ENCODE peak calls at places on chromosomes 3 and 15, in seven cellular contexts. V, K, F, O, I, E and S are unnamed samples.

GRCh38 chr3:52240059-52240885 is 1.3 kb upstream of the TWF2 start:
- DNase-seq in V (peak; percentile 62), K (no peak), F (peak; percentile 83), O (peak; percentile 81), I (peak; percentile 80), E (peak; percentile 68), S (peak; percentile 79)

GRCh38 chr3:114994554-114995341 is 152.3 kb downstream of the ZBTB20 start:
- DNase-seq in V (no peak), K (no peak), F (no peak), O (no peak), I (no peak), E (no peak), S (no peak)

GRCh38 chr3:155753038-155753647 is 8.3 kb upstream of the PLCH1 start:
- DNase-seq in V (no peak), K (no peak), F (no peak), O (no peak), I (peak; percentile 50), E (no peak), S (no peak)

GRCh38 chr3:73661262-73661661 is 36.5 kb upstream of the PDZRN3 start:
- DNase-seq in V (no peak), K (no peak), F (no peak), O (no peak), I (no peak), E (no peak), S (peak; percentile 79)

GRCh38 chr15:86611392-86612040 is 531.8 kb downstream of the AGBL1 start:
- DNase-seq in V (no peak), K (no peak), F (no peak), O (peak; percentile 63), I (peak; percentile 49), E (no peak), S (peak; percentile 81)

GRCh38 chr3:127865941-127866340 is 43.6 kb upstream of the MGLL start:
- DNase-seq in V (no peak), K (no peak), F (no peak), O (no peak), I (peak; percentile 58), E (no peak), S (peak; percentile 27)

GRCh38 chr3:55751730-55752129 is 264.6 kb upstream of the WNT5A start:
- DNase-seq in V (no peak), K (no peak), F (no peak), O (no peak), I (no peak), E (no peak), S (no peak)

GRCh38 chr15:77650285-77650684 is 17.6 kb upstream of the LINGO1 start:
- DNase-seq in V (no peak), K (no peak), F (no peak), O (no peak), I (peak; percentile 37), E (no peak), S (no peak)

GRCh38 chr3:78634316-78634715 is 1133.5 kb downstream of the ROBO1 start:
- DNase-seq in V (no peak), K (no peak), F (no peak), O (no peak), I (no peak), E (no peak), S (no peak)

GRCh38 chr15:69181419-69181818 is 21.0 kb downstream of the GLCE start:
- DNase-seq in V (no peak), K (no peak), F (no peak), O (no peak), I (no peak), E (no peak), S (no peak)

GRCh38 chr3:53531749-53532148 is 37.3 kb downstream of the CACNA1D start:
- DNase-seq in V (no peak), K (no peak), F (no peak), O (no peak), I (peak; percentile 41), E (no peak), S (no peak)

GRCh38 chr3:183149915-183150825 is 12.4 kb downstream of the LAMP3 start:
- DNase-seq in V (no peak), K (no peak), F (no peak), O (no peak), I (no peak), E (no peak), S (no peak)

GRCh38 chr3:5292512-5292911 is 105.0 kb downstream of the EDEM1 start:
- DNase-seq in V (no peak), K (no peak), F (no peak), O (no peak), I (no peak), E (no peak), S (no peak)

GRCh38 chr3:20060924-20061323 is 20.7 kb downstream of the KAT2B start:
- DNase-seq in V (no peak), K (no peak), F (no peak), O (no peak), I (no peak), E (no peak), S (peak; percentile 84)

GRCh38 chr3:136929984-136930671 is 27.7 kb upstream of the IL20RB start:
- DNase-seq in V (peak; percentile 75), K (no peak), F (peak; percentile 63), O (peak; percentile 39), I (peak; percentile 35), E (peak; percentile 28), S (peak; percentile 64)

GRCh38 chr3:12624056-12624455 is 39.9 kb downstream of the RAF1 start:
- DNase-seq in V (no peak), K (no peak), F (no peak), O (no peak), I (no peak), E (no peak), S (no peak)
- TF ChIP-seq CTCF in V (no peak), K (no peak), F (no peak), O (no peak), I (no peak), E (no peak), S (no peak)

DNA sequence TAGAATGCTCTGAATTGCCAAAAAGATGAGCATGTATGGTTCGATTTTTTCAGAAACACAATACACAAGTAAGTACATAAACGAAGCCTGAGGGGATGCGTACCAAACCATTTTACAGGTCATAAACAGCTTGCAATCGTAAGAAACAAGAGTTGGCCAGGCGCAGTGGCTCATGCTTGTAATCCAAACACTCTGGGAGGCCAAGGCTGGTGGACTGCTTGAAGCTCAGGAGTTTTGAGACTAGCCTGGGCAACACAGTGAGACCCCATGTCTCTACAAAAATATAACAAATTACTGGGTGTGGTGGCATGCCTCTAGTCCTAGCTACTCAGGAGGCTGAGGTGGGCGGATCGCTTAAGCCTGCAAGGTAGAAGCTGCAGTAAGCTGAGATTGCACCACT is 13.4 kb downstream of the TRA2B start:
- DNase-seq in V (no peak), K (no peak), F (no peak), O (no peak), I (no peak), E (no peak), S (no peak)
- H3K36me3 ChIP-seq in V (peaks cover 60% of the 10 kb centered on the region), K (peaks cover 58% of the 10 kb centered on the region), F (peaks cover 27% of the 10 kb centered on the region), O (peaks cover 61% of the 10 kb centered on the region), I (no peaks in the 10 kb centered on the region), E (peaks cover 16% of the 10 kb centered on the region), S (peaks cover 80% of the 10 kb centered on the region)

GRCh38 chr3:25041871-25042584 is 386.0 kb upstream of the RARB start:
- DNase-seq in V (no peak), K (no peak), F (no peak), O (no peak), I (no peak), E (no peak), S (no peak)
- H3K4me1 ChIP-seq in V (peaks cover 10% of the 10 kb centered on the region), K (peaks cover 43% of the 10 kb centered on the region), F (peaks cover 16% of the 10 kb centered on the region), O (peaks cover 20% of the 10 kb centered on the region), I (peaks cover 40% of the 10 kb centered on the region), E (no peaks in the 10 kb centered on the region), S (no peaks in the 10 kb centered on the region)

DNA sequence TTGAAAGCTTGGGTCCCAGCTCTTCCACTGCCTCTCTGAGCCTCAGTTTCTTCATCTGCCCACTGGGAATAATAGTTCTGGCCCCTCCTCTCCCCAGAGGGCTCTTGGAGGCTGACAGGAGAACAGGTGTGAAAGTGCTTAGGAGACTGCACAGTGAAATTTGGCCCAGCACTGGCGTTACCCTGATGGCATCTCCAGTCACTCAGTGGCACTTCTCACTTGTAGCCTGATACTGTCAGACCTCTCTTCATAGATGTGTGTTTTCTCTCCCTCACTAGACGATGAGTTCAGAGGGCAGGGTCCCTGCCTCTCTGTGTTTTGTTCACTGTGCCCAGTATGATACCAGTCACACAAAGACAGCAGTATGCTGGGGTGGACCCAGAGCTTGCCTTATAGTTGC is 22.2 kb upstream of the IGDCC3 start:
- DNase-seq in V (no peak), K (no peak), F (peak; percentile 36), O (no peak), I (no peak), E (no peak), S (no peak)
- TF ChIP-seq CTCF in V (no peak), K (no peak), F (no peak), O (no peak), I (no peak), E (no peak), S (no peak)

DNA sequence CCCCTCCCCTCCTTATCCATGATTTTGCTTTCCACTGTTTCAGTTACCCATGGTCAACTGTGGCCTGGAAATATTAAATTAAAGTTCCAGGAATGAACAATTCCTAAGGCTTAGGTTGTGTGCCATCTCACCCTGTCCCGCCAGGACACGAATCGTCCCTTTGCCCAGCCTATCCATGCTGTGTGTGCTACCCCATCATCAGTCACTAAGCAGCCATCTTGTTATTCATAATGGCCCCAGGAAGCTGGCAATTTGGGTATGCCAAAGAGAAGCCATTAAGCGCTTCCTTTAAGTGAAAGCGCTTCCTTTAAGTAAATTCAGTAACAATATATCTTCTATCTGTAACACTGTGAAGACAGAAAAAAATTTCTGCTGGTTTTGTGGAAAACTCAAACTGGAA is 49.2 kb upstream of the LDHAL6B start:
- DNase-seq in V (no peak), K (no peak), F (no peak), O (no peak), I (no peak), E (no peak), S (no peak)
- H3K36me3 ChIP-seq in V (peaks cover 59% of the 10 kb centered on the region), K (peaks cover 48% of the 10 kb centered on the region), F (peaks cover 9% of the 10 kb centered on the region), O (peaks cover 52% of the 10 kb centered on the region), I (no peaks in the 10 kb centered on the region), E (no peaks in the 10 kb centered on the region), S (peaks cover 29% of the 10 kb centered on the region)